ENCODE peak calls at places on chromosome 22, in nine cellular contexts. L is hepatocyte, X is adrenal gland, U is ovary, T is aorta, E is IMR-90, N is body of pancreas, F is right lobe of liver, V is PC-9. B is an unnamed sample.

GRCh38 chr22:41946360-41947180 is at the start of gene CENPM:
- DNase-seq in L (peak), E (peak), V (peak), N (peak), T (peak), U (peak), F (peak), X (peak), B (peak)

GRCh38 chr22:49936018-49936972 is 17.9 kb downstream of the CRELD2 start:
- DNase-seq in L (peak), F (peak), U (peak), E (peak), X (peak), T (peak), V (peak), N (peak), B (peak)

GRCh38 chr22:49934144-49934890 is 15.9 kb downstream of the CRELD2 start:
- DNase-seq in U (peak), E (peak), L (peak), T (no peak), X (peak), F (peak), N (peak), V (peak), B (peak)

GRCh38 chr22:17434856-17435255 is 65.6 kb downstream of the CECR2 start:
- DNase-seq in L (no peak), X (no peak), N (no peak), U (no peak), V (no peak), T (no peak), F (no peak), E (no peak), B (no peak)

GRCh38 chr22:26276530-26277200 is 107.4 kb downstream of the SEZ6L start:
- DNase-seq in F (no peak), N (no peak), T (no peak), E (no peak), V (no peak), L (no peak), X (no peak), U (no peak), B (no peak)

GRCh38 chr22:35177811-35178210 is 79.5 kb upstream of the HMGXB4 start:
- DNase-seq in E (no peak), L (no peak), X (no peak), T (no peak), F (no peak), U (no peak), N (no peak), V (no peak), B (no peak)

GRCh38 chr22:49567894-49568750 is 259.6 kb downstream of the BRD1 start:
- DNase-seq in F (peak), N (no peak), X (no peak), L (no peak), E (no peak), V (no peak), U (no peak), T (no peak), B (peak)

GRCh38 chr22:43126506-43127165 is 16.1 kb downstream of the BIK start:
- DNase-seq in U (no peak), T (no peak), N (peak), E (peak), V (peak), X (no peak), L (peak), F (no peak), B (no peak)

GRCh38 chr22:24751518-24751917 is 23.0 kb downstream of the PIWIL3 start:
- DNase-seq in N (no peak), U (no peak), L (no peak), X (no peak), E (no peak), F (no peak), T (no peak), V (no peak), B (no peak)

GRCh38 chr22:46220921-46221320 is 29.2 kb downstream of the CDPF1 start:
- DNase-seq in E (peak), U (no peak), T (no peak), F (no peak), X (no peak), N (no peak), L (no peak), V (no peak), B (no peak)

GRCh38 chr22:34972498-34972897 is 93.5 kb upstream of the ISX start:
- DNase-seq in L (no peak), V (no peak), N (no peak), X (no peak), E (no peak), F (no peak), U (no peak), T (no peak), B (no peak)

GRCh38 chr22:25555506-25556060 is 8.9 kb upstream of the GRK3 start:
- DNase-seq in U (no peak), F (no peak), V (no peak), T (no peak), E (no peak), L (no peak), N (no peak), X (no peak), B (no peak)

GRCh38 chr22:50694766-50695420 is 22.3 kb downstream of the SHANK3 start:
- DNase-seq in U (peak), F (peak), L (no peak), V (no peak), N (peak), X (peak), E (no peak), T (peak), B (peak)

GRCh38 chr22:24420072-24420976 is 7.1 kb upstream of the ADORA2A start:
- DNase-seq in X (no peak), N (no peak), T (peak), V (no peak), E (no peak), F (no peak), U (no peak), L (no peak), B (peak)

GRCh38 chr22:25704701-25705100 is 37.3 kb upstream of the MYO18B start:
- DNase-seq in N (no peak), U (no peak), T (no peak), X (no peak), L (no peak), E (no peak), F (no peak), V (no peak), B (no peak)

GRCh38 chr22:46110215-46110614 is 40.1 kb upstream of the PPARA start:
- DNase-seq in L (no peak), E (peak), V (no peak), N (peak), F (no peak), X (peak), T (no peak), U (peak), B (peak)

GRCh38 chr22:25030636-25031035 is 78.1 kb downstream of the KIAA1671 start:
- DNase-seq in V (no peak), U (no peak), T (no peak), F (peak), X (peak), E (no peak), N (peak), L (no peak), B (no peak)

GRCh38 chr22:50530857-50531545 is 1.2 kb upstream of the TYMP start:
- DNase-seq in L (peak), V (peak), X (peak), F (peak), N (peak), T (peak), U (no peak), E (peak), B (peak)

GRCh38 chr22:32589007-32589406 is 114.4 kb downstream of the FBXO7 start:
- DNase-seq in X (no peak), N (no peak), L (no peak), U (no peak), F (no peak), T (no peak), E (peak), V (no peak), B (no peak)

GRCh38 chr22:39236321-39237275 is 8.2 kb downstream of the PDGFB start:
- DNase-seq in F (no peak), T (no peak), V (no peak), U (no peak), L (no peak), E (no peak), X (no peak), N (peak), B (no peak)

GRCh38 chr22:46465793-46466192 is 71.6 kb downstream of the CELSR1 start:
- DNase-seq in N (peak), X (no peak), F (no peak), T (no peak), E (no peak), V (no peak), L (no peak), U (no peak), B (no peak)

GRCh38 chr22:46686221-46686872 is 51.7 kb downstream of the CERK start:
- DNase-seq in X (peak), E (no peak), T (no peak), U (peak), F (no peak), N (peak), V (no peak), L (no peak), B (no peak)

GRCh38 chr22:25167082-25167481 is 32.6 kb upstream of the CRYBB3 start:
- DNase-seq in T (no peak), X (no peak), U (no peak), V (peak), E (no peak), F (peak), N (no peak), L (no peak), B (no peak)

GRCh38 chr22:29037340-29037932 is 24.2 kb downstream of the C22orf31 start:
- DNase-seq in V (no peak), L (no peak), T (no peak), X (no peak), E (no peak), F (no peak), N (no peak), U (no peak), B (no peak)

GRCh38 chr22:21972293-21972779 is 10.3 kb downstream of the TOP3B start:
- DNase-seq in V (no peak), E (peak), L (peak), F (peak), X (no peak), T (no peak), N (peak), U (no peak), B (no peak)

GRCh38 chr22:48517039-48518030 is 1310.3 kb downstream of the BRD1 start:
- DNase-seq in F (no peak), L (no peak), T (no peak), U (no peak), X (no peak), N (peak), E (no peak), V (no peak), B (peak)

GRCh38 chr22:26606611-26607010 is 11.2 kb downstream of the CRYBB1 start:
- DNase-seq in X (no peak), E (peak), U (no peak), F (no peak), L (no peak), V (no peak), T (no peak), N (no peak), B (no peak)

GRCh38 chr22:38638734-38639133 is 17.5 kb downstream of the FAM227A start:
- DNase-seq in N (no peak), L (no peak), V (no peak), F (no peak), U (no peak), E (peak), T (no peak), X (no peak), B (no peak)

GRCh38 chr22:45871721-45872120 is 105.2 kb downstream of the WNT7B start:
- DNase-seq in L (no peak), U (no peak), X (no peak), V (no peak), N (no peak), F (no peak), E (no peak), T (no peak), B (no peak)

GRCh38 chr22:19478466-19479357 is at the start of gene UFD1:
- DNase-seq in T (peak), V (peak), N (peak), X (peak), U (peak), F (peak), E (peak), L (peak), B (peak)

GRCh38 chr22:17705565-17706450 is 67.3 kb downstream of the BCL2L13 start:
- DNase-seq in L (no peak), V (no peak), U (no peak), E (peak), X (no peak), N (no peak), F (no peak), T (no peak), B (no peak)

GRCh38 chr22:29156507-29156906 is 49.2 kb upstream of the EMID1 start:
- DNase-seq in F (no peak), T (no peak), U (peak), V (no peak), E (peak), L (peak), X (no peak), N (no peak), B (peak)

GRCh38 chr22:29621761-29622526 is 18.5 kb downstream of the NF2 start:
- DNase-seq in V (peak), U (no peak), E (peak), X (no peak), N (no peak), F (no peak), L (peak), T (no peak), B (no peak)

GRCh38 chr22:46854125-46854870 is 91.8 kb downstream of the TBC1D22A start:
- DNase-seq in L (no peak), U (no peak), E (peak), X (peak), V (peak), N (no peak), F (peak), T (no peak), B (peak)

GRCh38 chr22:30668306-30668655 is 606 bp upstream of the DUSP18 start:
- DNase-seq in V (no peak), T (no peak), N (no peak), E (no peak), F (no peak), X (no peak), L (no peak), U (no peak), B (peak)
- H3K27ac ChIP-seq in V (no peak), T (no peak), N (no peak), E (no peak), F (no peak), X (no peak), L (peak), U (no peak), B (peak)

DNA sequence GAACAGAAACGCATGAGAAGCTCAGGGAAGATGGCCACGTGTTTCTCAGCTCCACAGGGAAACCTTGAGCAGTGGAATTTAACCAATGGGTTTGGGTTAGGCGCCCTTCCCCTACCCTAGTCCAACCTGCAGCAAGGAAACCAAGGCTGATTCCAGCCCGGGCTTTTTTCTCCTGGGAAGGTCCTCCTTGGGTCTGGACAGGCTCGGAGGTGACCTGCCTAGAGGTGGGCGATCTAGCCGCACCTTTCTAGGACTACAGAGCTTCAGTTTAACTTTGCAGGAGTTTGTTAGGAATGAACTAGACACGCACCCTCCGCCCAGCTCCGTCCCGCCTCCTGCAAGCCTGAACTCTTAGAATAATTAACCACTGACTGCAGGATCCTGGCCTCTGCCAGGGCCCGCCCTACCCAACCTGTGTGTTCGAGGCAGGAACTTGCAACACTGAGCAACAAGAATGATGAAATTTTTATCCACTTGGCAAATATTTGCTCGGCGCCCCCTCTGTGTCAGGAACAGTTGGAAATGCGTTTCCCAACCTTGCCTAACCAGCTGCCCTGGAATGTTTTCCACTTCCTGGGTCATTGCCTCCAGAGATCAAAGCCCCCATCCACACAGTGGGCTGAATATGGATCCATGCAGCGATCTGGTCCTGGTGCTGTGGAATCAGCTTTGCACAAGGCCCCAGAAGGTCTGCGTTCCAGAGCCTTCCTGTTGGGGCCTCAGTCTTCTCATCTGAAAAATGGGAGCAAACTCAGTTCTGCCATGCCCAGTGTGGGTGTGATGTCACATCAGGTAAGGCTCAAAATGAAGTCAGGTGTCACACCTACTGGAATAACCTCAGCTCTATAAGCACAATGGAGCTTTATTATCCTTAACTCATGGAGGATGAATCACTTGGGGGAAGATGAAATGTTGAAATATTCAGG is 13.3 kb downstream of the MPST start:
- DNase-seq in F (peak), N (peak), V (peak), T (no peak), X (no peak), E (peak), L (peak), U (no peak), B (no peak)
- H3K27ac ChIP-seq in F (peak), N (peak), V (peak), T (no peak), X (no peak), E (no peak), L (peak), U (no peak), B (no peak)

GRCh38 chr22:40609216-40609615 is 27.3 kb downstream of the MRTFA start:
- DNase-seq in V (no peak), U (no peak), E (no peak), L (no peak), N (no peak), T (no peak), F (no peak), X (no peak), B (no peak)
- H3K27ac ChIP-seq in V (no peak), U (no peak), E (no peak), L (no peak), N (no peak), T (no peak), F (no peak), X (no peak), B (no peak)

GRCh38 chr22:37633082-37633692 is 6.3 kb upstream of the SH3BP1 start:
- DNase-seq in F (peak), V (no peak), U (peak), N (no peak), T (no peak), X (no peak), E (no peak), L (no peak), B (no peak)

GRCh38 chr22:37635157-37635556 is 4.3 kb upstream of the SH3BP1 start:
- DNase-seq in T (no peak), X (no peak), F (no peak), E (no peak), V (no peak), L (no peak), N (no peak), U (peak), B (no peak)

GRCh38 chr22:37632174-37633081 is 7.0 kb upstream of the SH3BP1 start:
- DNase-seq in F (peak), L (no peak), X (no peak), U (no peak), T (no peak), N (no peak), V (no peak), E (no peak), B (no peak)

GRCh38 chr22:37634505-37635002 is 4.9 kb upstream of the SH3BP1 start:
- DNase-seq in E (no peak), N (no peak), V (no peak), F (no peak), U (peak), X (no peak), L (no peak), T (no peak), B (no peak)

GRCh38 chr22:37633693-37634504 is 5.6 kb upstream of the SH3BP1 start:
- DNase-seq in L (peak), T (peak), N (peak), U (peak), V (no peak), E (peak), F (peak), X (peak), B (peak)
- H3K27ac ChIP-seq in L (peak), T (peak), N (no peak), U (peak), V (no peak), E (peak), F (peak), X (peak), B (peak)

B was measured in sigmoid colon.